ENCODE peak calls at places on chromosome 7, in seven cellular contexts. V, E, L, P, A, W and F are unnamed samples.
A peak's percentile ranks its signal among the peaks of the same experiment; 100 is the strongest.

GRCh38 chr7:126203185-126203584 is 1049.6 kb downstream of the GRM8 start:
- DNase-seq in V (no peak), E (no peak), L (no peak), P (no peak), A (no peak), W (no peak), F (no peak)

GRCh38 chr7:76231071-76231470 is 29.4 kb downstream of the SRRM3 start:
- DNase-seq in V (no peak), E (no peak), L (no peak), P (no peak), A (no peak), W (no peak), F (no peak)

GRCh38 chr7:87475359-87476178 is at the start of gene ABCB4:
- DNase-seq in V (peak; percentile 18), E (no peak), L (peak; percentile 29), P (peak; percentile 10), A (no peak), W (no peak), F (peak; percentile 82)

GRCh38 chr7:113207441-113207840 is 89.1 kb upstream of the SMIM30 start:
- DNase-seq in V (no peak), E (no peak), L (no peak), P (no peak), A (no peak), W (no peak), F (no peak)

GRCh38 chr7:22357311-22358175 is 589 bp upstream of the RAPGEF5 start:
- DNase-seq in V (no peak), E (peak; percentile 35), L (no peak), P (peak; percentile 58), A (peak; percentile 29), W (peak; percentile 31), F (no peak)

GRCh38 chr7:141930211-141930610 is 14.0 kb downstream of the OR9A4 start:
- DNase-seq in V (no peak), E (no peak), L (no peak), P (no peak), A (no peak), W (no peak), F (no peak)

GRCh38 chr7:112635742-112636141 is 154.5 kb downstream of the TMEM168 start:
- DNase-seq in V (no peak), E (no peak), L (no peak), P (no peak), A (no peak), W (no peak), F (no peak)

GRCh38 chr7:114354306-114354705 is 60.3 kb upstream of the FOXP2 start:
- DNase-seq in V (no peak), E (no peak), L (no peak), P (no peak), A (no peak), W (no peak), F (no peak)

GRCh38 chr7:95874129-95874528 is 101.8 kb downstream of the DYNC1I1 start:
- DNase-seq in V (no peak), E (no peak), L (no peak), P (no peak), A (no peak), W (no peak), F (no peak)

GRCh38 chr7:2663121-2663886 is 24.7 kb upstream of the AMZ1 start:
- DNase-seq in V (peak; percentile 87), E (no peak), L (peak; percentile 71), P (no peak), A (no peak), W (no peak), F (peak; percentile 95)

GRCh38 chr7:4226166-4226857 is 455.8 kb upstream of the FOXK1 start:
- DNase-seq in V (no peak), E (peak; percentile 13), L (peak; percentile 16), P (no peak), A (no peak), W (no peak), F (no peak)

GRCh38 chr7:68058014-68058413 is 1061.4 kb downstream of the TYW1 start:
- DNase-seq in V (no peak), E (no peak), L (no peak), P (no peak), A (no peak), W (no peak), F (no peak)

GRCh38 chr7:121480058-121480457 is 84.0 kb upstream of the FAM3C start:
- DNase-seq in V (no peak), E (no peak), L (no peak), P (no peak), A (peak; percentile 13), W (no peak), F (no peak)

GRCh38 chr7:25821225-25821624 is 330.8 kb upstream of the NFE2L3 start:
- DNase-seq in V (no peak), E (no peak), L (no peak), P (no peak), A (no peak), W (no peak), F (no peak)

GRCh38 chr7:17535776-17536175 is 237.3 kb downstream of the AHR start:
- DNase-seq in V (no peak), E (no peak), L (no peak), P (no peak), A (no peak), W (no peak), F (no peak)

GRCh38 chr7:16261654-16262053 is 159.7 kb downstream of the CRPPA start:
- DNase-seq in V (no peak), E (no peak), L (no peak), P (no peak), A (no peak), W (no peak), F (no peak)

GRCh38 chr7:91263359-91264082 is 712 bp upstream of the FZD1 start:
- DNase-seq in V (peak; percentile 55), E (peak; percentile 17), L (peak; percentile 56), P (peak; percentile 38), A (peak; percentile 63), W (peak; percentile 50), F (peak; percentile 51)

GRCh38 chr7:74097937-74098614 is 14.5 kb downstream of the LIMK1 start:
- DNase-seq in V (no peak), E (peak; percentile 30), L (no peak), P (peak; percentile 24), A (no peak), W (no peak), F (no peak)

GRCh38 chr7:74094224-74095095 is 10.9 kb downstream of the LIMK1 start:
- DNase-seq in V (peak; percentile 72), E (peak; percentile 81), L (peak; percentile 86), P (peak; percentile 78), A (peak; percentile 42), W (peak; percentile 49), F (peak; percentile 65)

GRCh38 chr7:74092321-74092963 is 8.8 kb downstream of the LIMK1 start:
- DNase-seq in V (no peak), E (no peak), L (peak; percentile 80), P (peak; percentile 25), A (no peak), W (no peak), F (no peak)

GRCh38 chr7:74092964-74093339 is 9.3 kb downstream of the LIMK1 start:
- DNase-seq in V (peak; percentile 51), E (no peak), L (peak; percentile 84), P (peak; percentile 61), A (no peak), W (no peak), F (peak; percentile 60)

GRCh38 chr7:74093671-74094223 is 10.1 kb downstream of the LIMK1 start:
- DNase-seq in V (peak; percentile 47), E (no peak), L (no peak), P (no peak), A (no peak), W (no peak), F (no peak)
- TF ChIP-seq POLR2A in V (no peak), E (no peak), L (no peak), P (peak; percentile 22), A (no peak), W (no peak), F (no peak)

DNA sequence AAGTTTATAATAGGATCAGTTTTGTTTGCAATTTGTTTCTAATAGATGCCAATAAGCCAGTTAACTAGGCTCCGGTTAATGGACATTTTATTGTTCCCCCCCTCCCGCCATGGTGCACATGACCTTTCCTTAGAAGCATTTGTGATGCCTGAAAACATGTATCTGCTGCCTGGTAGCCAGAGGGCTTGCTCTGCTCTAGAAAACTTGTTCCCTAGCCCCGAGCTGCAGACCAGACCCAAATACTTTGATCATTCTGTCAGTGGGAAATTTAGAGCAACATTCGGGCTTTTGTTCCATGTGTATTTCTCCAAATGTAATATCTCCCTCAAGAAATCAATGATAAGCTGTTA is 104.6 kb downstream of the EVX1 start:
- DNase-seq in V (no peak), E (no peak), L (no peak), P (no peak), A (no peak), W (no peak), F (no peak)
- H3K4me3 ChIP-seq in V (no peak overlapping the region), E (peak overlapping the region; percentile 13), L (no peak overlapping the region), P (no peak overlapping the region), A (no peak overlapping the region), W (no peak overlapping the region), F (no peak overlapping the region)

DNA sequence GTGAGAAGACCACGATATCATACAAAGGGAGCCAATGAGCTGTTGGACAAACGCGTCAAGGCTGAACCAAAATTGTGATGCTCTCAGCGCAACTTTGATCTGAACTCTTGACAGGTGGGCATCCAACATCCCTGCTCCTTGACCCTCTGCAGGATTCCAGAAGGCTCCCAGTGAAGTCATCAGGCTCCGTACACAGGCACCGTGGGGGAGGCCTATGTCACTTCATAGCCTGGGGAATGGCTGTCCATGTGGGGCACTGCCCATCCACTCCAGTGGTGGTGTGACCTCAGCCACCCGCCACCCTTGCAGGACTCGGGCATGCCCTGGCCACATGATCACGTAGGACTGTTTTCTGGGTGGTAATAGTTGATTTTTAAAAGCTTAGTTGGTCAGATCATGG is 233.8 kb upstream of the GRB10 start:
- DNase-seq in V (no peak), E (no peak), L (no peak), P (no peak), A (no peak), W (no peak), F (no peak)
- H3K4me1 ChIP-seq in V (no peaks in the 10 kb centered on the region), E (peaks cover 3% of the 10 kb centered on the region), L (peaks cover 19% of the 10 kb centered on the region), P (no peaks in the 10 kb centered on the region), A (no peaks in the 10 kb centered on the region), W (peaks cover 32% of the 10 kb centered on the region), F (no peaks in the 10 kb centered on the region)

GRCh38 chr7:44622342-44623151 is 16.1 kb downstream of the OGDH start:
- DNase-seq in V (no peak), E (no peak), L (no peak), P (no peak), A (no peak), W (no peak), F (no peak)
- TF ChIP-seq POLR2A in V (no peak), E (no peak), L (no peak), P (no peak), A (no peak), W (no peak), F (no peak)